ENCODE peak calls at places on chromosomes 1 and 21, in six cellular contexts. J is kidney, U is astrocyte, T is heart right ventricle, A is brain microvascular endothelial cell, Z is AG09319. H is an unnamed sample.

GRCh38 chr1:54227091-54227602 is 27.2 kb downstream of the MRPL37 start:
- DNase-seq in Z (no peak), U (peak; percentile 59), A (no peak), T (no peak), J (peak; percentile 76), H (no peak)

GRCh38 chr1:170562644-170563338 is 30.8 kb downstream of the GORAB start:
- DNase-seq in Z (peak; percentile 76), T (peak; percentile 15), U (peak; percentile 87), A (peak; percentile 86), J (peak; percentile 76), H (peak; percentile 38)

GRCh38 chr1:98059616-98060015 is 138.8 kb upstream of the DPYD start:
- DNase-seq in J (no peak), Z (no peak), A (no peak), U (peak; percentile 26), T (no peak), H (no peak)

GRCh38 chr1:12434174-12434573 is 183.8 kb downstream of the DHRS3 start:
- DNase-seq in U (peak; percentile 95), Z (no peak), A (peak; percentile 87), T (no peak), J (no peak), H (no peak)

GRCh38 chr21:14690886-14691285 is 144.8 kb upstream of the SAMSN1 start:
- DNase-seq in A (no peak), J (no peak), U (no peak), Z (no peak), T (no peak), H (no peak)

GRCh38 chr1:247077234-247077633 is 1.4 kb downstream of the ZNF670 start:
- DNase-seq in Z (no peak), U (no peak), T (no peak), J (no peak), A (no peak), H (no peak)

GRCh38 chr1:222654849-222655248 is 37.0 kb downstream of the MIA3 start:
- DNase-seq in A (peak; percentile 28), U (peak; percentile 9), T (no peak), Z (no peak), J (peak; percentile 75), H (no peak)

GRCh38 chr1:65177457-65177856 is 29.5 kb downstream of the AK4 start:
- DNase-seq in Z (no peak), A (peak; percentile 60), T (no peak), U (peak; percentile 86), J (no peak), H (no peak)

GRCh38 chr1:235513495-235514366 is 9.5 kb upstream of the B3GALNT2 start:
- DNase-seq in J (no peak), T (no peak), Z (peak; percentile 39), U (peak; percentile 45), A (peak; percentile 75), H (no peak)

GRCh38 chr1:36112823-36113222 is 12.2 kb downstream of the COL8A2 start:
- DNase-seq in Z (no peak), A (no peak), U (no peak), T (no peak), J (no peak), H (no peak)
- TF ChIP-seq CTCF in Z (no peak), A (no peak), U (no peak), T (no peak), J (no peak), H (no peak)

GRCh38 chr1:14541348-14541747 is 57.1 kb upstream of the KAZN start:
- DNase-seq in T (no peak), U (no peak), Z (no peak), J (no peak), A (no peak), H (no peak)

GRCh38 chr1:14535619-14536355 is 62.7 kb upstream of the KAZN start:
- DNase-seq in U (no peak), T (no peak), J (no peak), Z (no peak), A (no peak), H (no peak)

GRCh38 chr1:14539953-14540563 is 58.4 kb upstream of the KAZN start:
- DNase-seq in U (no peak), Z (no peak), A (no peak), J (no peak), T (no peak), H (no peak)

GRCh38 chr1:14539309-14539708 is 59.2 kb upstream of the KAZN start:
- DNase-seq in Z (no peak), A (no peak), U (no peak), J (no peak), T (no peak), H (no peak)

DNA sequence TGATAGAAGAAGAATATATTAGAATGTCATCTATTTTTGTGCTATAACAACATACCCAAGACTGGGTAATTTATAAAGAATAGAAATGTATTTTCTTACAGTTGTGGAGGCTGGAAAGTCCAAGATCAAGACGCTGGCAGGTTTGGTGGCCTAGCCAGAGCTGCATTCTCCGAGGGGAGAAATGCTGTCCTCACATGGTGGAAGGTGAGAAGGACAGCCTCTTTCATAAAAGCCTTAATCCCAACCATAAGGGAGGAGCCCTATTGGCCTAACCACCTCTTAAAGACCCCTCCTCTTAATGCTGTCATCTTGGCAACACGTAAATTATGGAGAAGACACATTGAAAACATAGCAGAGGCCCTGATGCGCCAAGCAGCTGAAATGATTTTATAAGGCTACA is 60.1 kb upstream of the KAZN start:
- DNase-seq in A (no peak), Z (no peak), U (no peak), T (no peak), J (no peak), H (no peak)
- TF ChIP-seq CTCF in A (no peak), Z (no peak), U (peak; percentile 22), T (no peak), J (no peak), H (no peak)

GRCh38 chr1:156383023-156383422 is 14.0 kb downstream of the RHBG start:
- DNase-seq in T (peak; percentile 55), A (peak; percentile 37), U (peak; percentile 27), Z (no peak), J (no peak), H (no peak)

GRCh38 chr1:156376958-156377919 is 8.2 kb downstream of the RHBG start:
- DNase-seq in J (peak; percentile 57), A (no peak), U (no peak), T (no peak), Z (no peak), H (no peak)

GRCh38 chr1:156378557-156378956 is 9.5 kb downstream of the RHBG start:
- DNase-seq in A (no peak), J (peak; percentile 35), U (no peak), T (no peak), Z (no peak), H (no peak)

GRCh38 chr1:156382561-156382960 is 13.6 kb downstream of the RHBG start:
- DNase-seq in Z (no peak), A (no peak), U (no peak), J (no peak), T (no peak), H (no peak)

GRCh38 chr1:156379420-156380165 is 10.6 kb downstream of the RHBG start:
- DNase-seq in U (peak; percentile 12), T (no peak), A (no peak), J (no peak), Z (no peak), H (no peak)
- TF ChIP-seq CTCF in U (no peak), T (no peak), A (peak; percentile 31), J (no peak), Z (no peak), H (no peak)

GRCh38 chr21:21921410-21922232 is 923.4 kb downstream of the NCAM2 start:
- DNase-seq in J (no peak), A (no peak), U (peak; percentile 10), T (no peak), Z (no peak), H (no peak)
- TF ChIP-seq CTCF in J (peak; percentile 47), A (peak; percentile 58), U (peak; percentile 63), T (no peak), Z (peak; percentile 47), H (no peak)

DNA sequence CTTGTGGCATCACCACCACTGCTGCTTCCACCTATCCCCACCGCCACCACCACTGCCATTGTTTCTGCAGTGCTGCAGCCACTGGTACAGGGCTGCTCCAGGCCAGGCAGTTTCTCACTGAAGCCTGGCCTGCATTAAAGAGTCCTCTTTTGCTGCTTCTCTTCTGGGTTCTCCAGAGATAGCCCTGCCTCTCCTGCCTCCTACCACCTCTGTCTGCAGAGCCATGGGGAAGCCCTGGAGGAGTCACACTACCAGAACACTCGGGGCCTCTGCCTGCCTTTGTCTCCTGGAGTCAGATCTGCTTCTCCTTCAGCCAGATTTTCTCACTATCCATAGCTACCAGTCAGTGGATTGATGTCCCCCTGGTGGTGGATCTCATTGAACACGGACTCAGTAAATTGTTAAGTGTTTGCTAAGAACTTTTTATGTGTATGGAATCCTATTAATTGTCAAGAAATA is 37.7 kb upstream of the DDAH1 start:
- DNase-seq in J (no peak), T (no peak), A (peak; percentile 72), Z (peak; percentile 45), U (peak; percentile 54), H (no peak)
- TF ChIP-seq CTCF in J (peak; percentile 71), T (peak; percentile 48), A (peak; percentile 71), Z (peak; percentile 66), U (peak; percentile 43), H (no peak)

GRCh38 chr1:145845144-145845513 is 301 bp upstream of the NUDT17 start:
- DNase-seq in T (no peak), Z (no peak), A (no peak), J (no peak), U (no peak), H (no peak)

GRCh38 chr1:145845514-145846161 is at the start of gene NUDT17:
- DNase-seq in T (peak; percentile 83), U (peak; percentile 48), A (peak; percentile 65), J (peak; percentile 94), Z (no peak), H (peak; percentile 40)

GRCh38 chr1:145846191-145846590 is 761 bp downstream of the NUDT17 start:
- DNase-seq in Z (no peak), U (no peak), A (no peak), J (peak; percentile 74), T (no peak), H (no peak)

GRCh38 chr1:145847827-145848226 is 2.4 kb downstream of the NUDT17 start:
- DNase-seq in Z (no peak), T (no peak), A (no peak), J (no peak), U (no peak), H (no peak)

GRCh38 chr1:145849356-145850165 is 4.1 kb downstream of the NUDT17 start:
- DNase-seq in A (peak; percentile 66), T (no peak), Z (no peak), U (peak; percentile 82), J (peak; percentile 66), H (no peak)
- TF ChIP-seq CTCF in A (peak; percentile 73), T (peak; percentile 6), Z (peak; percentile 40), U (peak; percentile 26), J (peak; percentile 2), H (no peak)